ENCODE peak calls at places on chromosome X, in six cellular contexts. T is nephron progenitor cell, N is bronchial epithelial cell, D is upper lobe of left lung, R is GM13977, S is WTC11. V is an unnamed sample.

GRCh38 chrX:47831788-47832187 is 4.9 kb upstream of the ZNF81 start:
- DNase-seq in T (peak), N (peak), D (no peak), R (peak), S (peak), V (peak)

GRCh38 chrX:140661657-140662056 is 47.9 kb upstream of the LINC00632 start:
- DNase-seq in T (no peak), N (peak), D (no peak), R (no peak), S (no peak), V (no peak)

GRCh38 chrX:3576886-3577516 is 136.4 kb downstream of the PRKX start:
- DNase-seq in T (no peak), N (no peak), D (no peak), R (no peak), S (no peak), V (no peak)

GRCh38 chrX:72272868-72273267 is 4.2 kb downstream of the RPS4X start:
- DNase-seq in T (no peak), N (peak), D (no peak), R (no peak), S (no peak), V (no peak)

GRCh38 chrX:18769812-18770573 is 62.5 kb downstream of the PPEF1 start:
- DNase-seq in T (no peak), N (no peak), D (no peak), R (no peak), S (no peak), V (peak)

GRCh38 chrX:55489315-55490009 is at the start of gene USP51:
- DNase-seq in T (peak), N (peak), D (peak), R (peak), S (peak), V (peak)

GRCh38 chrX:96579252-96579651 is 105.4 kb upstream of the DIAPH2 start:
- DNase-seq in T (no peak), N (no peak), D (no peak), R (no peak), S (no peak), V (no peak)

GRCh38 chrX:81174286-81174685 is 27.4 kb downstream of the HMGN5 start:
- DNase-seq in T (no peak), N (peak), D (no peak), R (peak), S (no peak), V (peak)

GRCh38 chrX:107323786-107324492 is 117.5 kb downstream of the DNAAF6 start:
- DNase-seq in T (no peak), N (no peak), D (peak), R (no peak), S (peak), V (no peak)

GRCh38 chrX:138886769-138887168 is 175.3 kb upstream of the FGF13 start:
- DNase-seq in T (no peak), N (peak), D (no peak), R (no peak), S (no peak), V (no peak)

GRCh38 chrX:134484039-134484438 is 24.1 kb downstream of the HPRT1 start:
- DNase-seq in T (no peak), N (peak), D (no peak), R (no peak), S (no peak), V (no peak)

DNA sequence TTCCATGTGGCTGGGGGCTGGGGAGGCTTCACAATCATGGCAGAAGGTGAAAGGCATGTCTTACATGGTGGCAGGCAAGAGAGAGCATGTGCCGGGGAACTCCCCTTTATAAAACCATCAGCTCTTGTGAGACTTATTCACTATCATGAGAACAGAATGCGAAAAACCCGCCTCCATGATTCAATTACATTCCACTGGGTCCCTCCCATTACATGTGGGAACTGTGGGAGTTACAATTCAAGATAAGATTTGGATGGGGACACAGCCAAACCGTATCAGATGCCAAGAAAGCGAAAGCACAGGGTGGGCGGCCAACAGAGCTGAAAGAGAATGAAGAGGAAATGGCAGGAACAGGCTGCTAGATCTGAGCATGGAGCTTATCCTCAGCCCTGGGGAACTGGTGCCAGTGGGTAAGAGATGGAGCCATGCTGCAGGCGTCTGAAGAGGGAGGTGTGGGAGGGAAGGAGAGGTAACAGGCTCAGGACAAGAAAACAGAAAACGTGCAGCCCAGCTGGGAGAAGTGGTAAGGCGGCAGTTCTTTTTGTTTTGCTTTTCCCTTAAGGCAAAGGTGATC is 117.7 kb upstream of the PNPLA4 start:
- DNase-seq in T (no peak), N (no peak), D (no peak), R (no peak), S (no peak), V (no peak)
- TF ChIP-seq CTCF in T (no peak), N (no peak), D (no peak), R (no peak), S (no peak), V (no peak)

GRCh38 chrX:66766318-66766717 is 127.4 kb upstream of the EDA2R start:
- DNase-seq in T (no peak), N (no peak), D (no peak), R (no peak), S (no peak), V (no peak)

GRCh38 chrX:66756717-66757116 is 117.8 kb upstream of the EDA2R start:
- DNase-seq in T (no peak), N (no peak), D (no peak), R (no peak), S (no peak), V (no peak)

GRCh38 chrX:66760648-66761047 is 121.8 kb upstream of the EDA2R start:
- DNase-seq in T (no peak), N (peak), D (no peak), R (no peak), S (no peak), V (no peak)
- TF ChIP-seq CTCF in T (no peak), N (no peak), D (no peak), R (peak), S (no peak), V (no peak)

DNA sequence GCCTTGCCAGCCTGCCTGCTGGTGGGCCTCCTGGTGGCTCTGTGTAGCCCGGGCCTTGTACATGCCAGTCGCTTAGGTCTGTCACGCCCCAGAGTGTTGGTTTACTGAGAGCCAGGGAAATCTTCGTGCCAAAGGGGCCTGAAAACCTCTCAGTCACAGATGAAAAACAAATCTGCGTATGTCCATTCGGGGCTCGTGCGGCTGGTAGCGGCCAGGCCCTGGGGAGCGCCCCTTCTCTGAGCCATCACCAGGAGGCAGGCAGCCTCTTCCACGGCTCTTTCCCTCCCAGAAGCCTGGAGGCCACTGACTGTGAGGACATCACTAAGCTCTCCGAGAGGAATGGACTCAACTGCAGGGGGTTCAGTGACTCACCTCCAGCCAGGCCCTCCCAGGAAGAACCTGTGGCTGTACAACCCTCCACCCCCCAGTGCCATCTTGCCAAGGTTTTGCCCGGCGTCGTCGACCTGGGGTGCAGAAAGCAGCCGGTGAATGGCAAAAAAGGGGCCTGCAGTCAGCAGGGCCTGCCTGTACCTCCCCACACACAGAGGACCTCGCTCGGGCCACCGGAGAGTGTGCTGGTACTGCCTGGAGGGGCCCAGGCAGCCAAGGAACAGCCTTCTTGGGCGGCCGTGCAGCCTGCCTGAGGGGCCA is 162.2 kb downstream of the BCOR start:
- DNase-seq in T (no peak), N (peak), D (peak), R (no peak), S (no peak), V (no peak)
- TF ChIP-seq CTCF in T (no peak), N (no peak), D (no peak), R (no peak), S (no peak), V (no peak)

GRCh38 chrX:128619490-128619889 is 567.3 kb upstream of the ACTRT1 start:
- DNase-seq in T (no peak), N (no peak), D (no peak), R (no peak), S (no peak), V (no peak)
- TF ChIP-seq CTCF in T (no peak), N (no peak), D (no peak), R (no peak), S (no peak), V (no peak)

V was measured in GM20000.